ENCODE peak calls at places on chromosomes 12 and 14, in eight cellular contexts. L is skeletal muscle cell; W is H4; C is activated naive CD4-positive, alpha-beta T cell; X is psoas muscle; H is IMR-90; Q is T-helper 22 cell; O is 8988T. K is an unnamed sample.

GRCh38 chr14:49598479-49599301 is at the start of gene LRR1:
- DNase-seq in Q (peak), X (peak), L (peak), W (peak), O (peak), C (peak), H (peak), K (peak)

GRCh38 chr12:3920378-3921141 is 47.4 kb upstream of the PARP11 start:
- DNase-seq in Q (no peak), O (no peak), W (no peak), X (no peak), L (no peak), C (no peak), H (no peak), K (no peak)

GRCh38 chr12:131832393-131833231 is 4.4 kb downstream of the MMP17 start:
- DNase-seq in Q (no peak), W (peak), C (no peak), O (no peak), H (peak), X (peak), L (no peak), K (peak)

GRCh38 chr12:118874698-118875548 is 106.4 kb upstream of the SRRM4 start:
- DNase-seq in W (no peak), C (no peak), O (no peak), X (no peak), H (no peak), L (no peak), Q (no peak), K (no peak)

GRCh38 chr14:96362071-96362964 is 823 bp downstream of the ATG2B start:
- DNase-seq in L (no peak), H (peak), C (no peak), W (peak), O (no peak), X (no peak), Q (peak), K (peak)

GRCh38 chr14:91890291-91890749 is 23.0 kb upstream of the TC2N start:
- DNase-seq in C (no peak), O (no peak), X (no peak), W (no peak), H (no peak), L (no peak), Q (no peak), K (no peak)

GRCh38 chr12:119989619-119990381 is 764 bp downstream of the BICDL1 start:
- DNase-seq in C (no peak), L (peak), Q (peak), W (peak), O (peak), X (peak), H (peak), K (peak)

GRCh38 chr14:79405511-79405910 is 805.8 kb downstream of the DIO2 start:
- DNase-seq in C (no peak), W (no peak), X (no peak), H (no peak), O (no peak), Q (no peak), L (no peak), K (no peak)

GRCh38 chr14:30855345-30856037 is 18.9 kb upstream of the COCH start:
- DNase-seq in L (no peak), H (no peak), Q (no peak), X (no peak), O (no peak), W (no peak), C (no peak), K (no peak)

GRCh38 chr12:51911788-51912711 is 4.7 kb downstream of the ACVRL1 start:
- DNase-seq in L (no peak), X (peak), W (peak), H (peak), C (no peak), O (no peak), Q (no peak), K (no peak)

GRCh38 chr14:58922211-58922940 is 266.1 kb upstream of the DAAM1 start:
- DNase-seq in X (no peak), H (peak), W (no peak), C (no peak), O (no peak), Q (no peak), L (no peak), K (peak)

GRCh38 chr12:131114942-131115584 is 161.4 kb downstream of the ADGRD1 start:
- DNase-seq in Q (no peak), H (no peak), O (no peak), X (peak), W (no peak), L (no peak), C (no peak), K (no peak)

GRCh38 chr12:1103051-1103450 is 112.0 kb downstream of the ERC1 start:
- DNase-seq in O (no peak), W (no peak), H (no peak), Q (no peak), C (no peak), L (no peak), X (no peak), K (no peak)

GRCh38 chr14:100362311-100362927 is 39.3 kb downstream of the SLC25A47 start:
- DNase-seq in Q (no peak), H (peak), O (no peak), L (no peak), X (no peak), C (no peak), W (peak), K (peak)

GRCh38 chr12:125610292-125610691 is 545.1 kb downstream of the AACS start:
- DNase-seq in X (no peak), H (no peak), W (no peak), Q (no peak), C (no peak), O (no peak), L (no peak), K (no peak)

GRCh38 chr14:24417832-24418491 is 11.5 kb downstream of the CBLN3 start:
- DNase-seq in X (no peak), Q (no peak), O (no peak), C (no peak), L (no peak), W (no peak), H (no peak), K (no peak)

GRCh38 chr14:42045393-42045792 is 438.7 kb downstream of the LRFN5 start:
- DNase-seq in Q (no peak), X (no peak), L (no peak), C (no peak), W (no peak), O (no peak), H (peak), K (no peak)

GRCh38 chr12:56387152-56387551 is 24.5 kb upstream of the APOF start:
- DNase-seq in C (no peak), X (no peak), O (no peak), W (no peak), Q (no peak), L (no peak), H (peak), K (peak)

K was measured in adipocyte.